ENCODE peak calls at places on chromosome 4, in eight cellular contexts. One of them, this sample, is unnamed.

GRCh38 chr4:176044589-176044951 is 21.1 kb upstream of the WDR17 start:
- DNase-seq in H4: peak
- DNase-seq in activated T-helper 1 cell treated with Interleukin-2 at 50 U/mL for 16 hours: no peak
- DNase-seq in activated CD4-positive, alpha-beta T cell treated with anti-CD3 and anti-CD28 coated beads, Interleukin-2, amount 50 U/mL, for 4 hours: no peak
- DNase-seq in amygdala: peak
- DNase-seq in lower lobe of right lung: no peak
- DNase-seq in bronchial epithelial cell: no peak
- DNase-seq in T-helper 2 cell: no peak
- DNase-seq in this sample: no peak

GRCh38 chr4:99835942-99836341 is 19.3 kb downstream of the DAPP1 start:
- DNase-seq in H4: no peak
- DNase-seq in activated T-helper 1 cell treated with Interleukin-2 at 50 U/mL for 16 hours: no peak
- DNase-seq in activated CD4-positive, alpha-beta T cell treated with anti-CD3 and anti-CD28 coated beads, Interleukin-2, amount 50 U/mL, for 4 hours: no peak
- DNase-seq in amygdala: no peak
- DNase-seq in lower lobe of right lung: no peak
- DNase-seq in bronchial epithelial cell: no peak
- DNase-seq in T-helper 2 cell: no peak
- DNase-seq in this sample: no peak

GRCh38 chr4:38101563-38101962 is 141.4 kb downstream of the PTTG2 start:
- DNase-seq in H4: no peak
- DNase-seq in activated T-helper 1 cell treated with Interleukin-2 at 50 U/mL for 16 hours: no peak
- DNase-seq in activated CD4-positive, alpha-beta T cell treated with anti-CD3 and anti-CD28 coated beads, Interleukin-2, amount 50 U/mL, for 4 hours: no peak
- DNase-seq in amygdala: no peak
- DNase-seq in lower lobe of right lung: no peak
- DNase-seq in bronchial epithelial cell: peak
- DNase-seq in T-helper 2 cell: no peak
- DNase-seq in this sample: no peak

GRCh38 chr4:110636677-110637407 is 14.0 kb upstream of the PITX2 start:
- DNase-seq in H4: peak
- DNase-seq in activated T-helper 1 cell treated with Interleukin-2 at 50 U/mL for 16 hours: no peak
- DNase-seq in activated CD4-positive, alpha-beta T cell treated with anti-CD3 and anti-CD28 coated beads, Interleukin-2, amount 50 U/mL, for 4 hours: no peak
- DNase-seq in amygdala: no peak
- DNase-seq in lower lobe of right lung: no peak
- DNase-seq in bronchial epithelial cell: no peak
- DNase-seq in T-helper 2 cell: no peak
- DNase-seq in this sample: no peak

GRCh38 chr4:154082760-154083530 is 294.1 kb upstream of the SFRP2 start:
- DNase-seq in H4: peak
- DNase-seq in activated T-helper 1 cell treated with Interleukin-2 at 50 U/mL for 16 hours: no peak
- DNase-seq in activated CD4-positive, alpha-beta T cell treated with anti-CD3 and anti-CD28 coated beads, Interleukin-2, amount 50 U/mL, for 4 hours: no peak
- DNase-seq in amygdala: no peak
- DNase-seq in lower lobe of right lung: no peak
- DNase-seq in bronchial epithelial cell: peak
- DNase-seq in T-helper 2 cell: no peak
- DNase-seq in this sample: no peak

GRCh38 chr4:151310124-151310728 is 15.2 kb downstream of the SH3D19 start:
- DNase-seq in H4: no peak
- DNase-seq in activated T-helper 1 cell treated with Interleukin-2 at 50 U/mL for 16 hours: no peak
- DNase-seq in activated CD4-positive, alpha-beta T cell treated with anti-CD3 and anti-CD28 coated beads, Interleukin-2, amount 50 U/mL, for 4 hours: no peak
- DNase-seq in amygdala: no peak
- DNase-seq in lower lobe of right lung: no peak
- DNase-seq in bronchial epithelial cell: no peak
- DNase-seq in T-helper 2 cell: no peak
- DNase-seq in this sample: no peak

GRCh38 chr4:83603130-83603529 is 67.2 kb downstream of the GPAT3 start:
- DNase-seq in H4: no peak
- DNase-seq in activated T-helper 1 cell treated with Interleukin-2 at 50 U/mL for 16 hours: no peak
- DNase-seq in activated CD4-positive, alpha-beta T cell treated with anti-CD3 and anti-CD28 coated beads, Interleukin-2, amount 50 U/mL, for 4 hours: no peak
- DNase-seq in amygdala: no peak
- DNase-seq in lower lobe of right lung: no peak
- DNase-seq in bronchial epithelial cell: no peak
- DNase-seq in T-helper 2 cell: no peak
- DNase-seq in this sample: no peak

GRCh38 chr4:42654606-42655005 is 2.3 kb downstream of the ATP8A1 start:
- DNase-seq in H4: peak
- DNase-seq in activated T-helper 1 cell treated with Interleukin-2 at 50 U/mL for 16 hours: no peak
- DNase-seq in activated CD4-positive, alpha-beta T cell treated with anti-CD3 and anti-CD28 coated beads, Interleukin-2, amount 50 U/mL, for 4 hours: no peak
- DNase-seq in amygdala: no peak
- DNase-seq in lower lobe of right lung: no peak
- DNase-seq in bronchial epithelial cell: peak
- DNase-seq in T-helper 2 cell: no peak
- DNase-seq in this sample: no peak